ENCODE peak calls at places on chromosomes 5 and 9, in four cellular contexts. D, C, G and F are unnamed samples. For H3K4me1, the result is how much of the 10 kb centered on the place peaks cover.

GRCh38 chr5:66273131-66273530 is 129.0 kb downstream of the SREK1 start:
- DNase-seq in G (no peak), C (no peak), D (no peak), F (no peak)

GRCh38 chr5:151615431-151615830 is 24.3 kb upstream of the FAT2 start:
- DNase-seq in D (no peak), C (no peak), G (peak), F (peak)

GRCh38 chr5:133564921-133565565 is 47.3 kb downstream of the FSTL4 start:
- DNase-seq in G (no peak), D (no peak), C (no peak), F (no peak)

GRCh38 chr5:138809391-138809790 is 56.2 kb downstream of the CTNNA1 start:
- DNase-seq in D (no peak), G (no peak), C (no peak), F (no peak)

GRCh38 chr5:77679791-77680190 is 41.3 kb upstream of the OTP start:
- DNase-seq in G (no peak), C (no peak), D (no peak), F (no peak)

GRCh38 chr5:83987513-83988292 is 267.0 kb upstream of the HAPLN1 start:
- DNase-seq in D (no peak), C (no peak), G (no peak), F (no peak)

GRCh38 chr5:156379198-156379597 is 52.2 kb downstream of the SGCD start:
- DNase-seq in D (no peak), C (no peak), G (no peak), F (no peak)

GRCh38 chr5:173857231-173857630 is 30.9 kb upstream of the CPEB4 start:
- DNase-seq in G (no peak), D (no peak), C (no peak), F (no peak)

GRCh38 chr5:141354900-141355469 is at the start of gene PCDHGA4:
- DNase-seq in G (no peak), C (no peak), D (no peak), F (no peak)

GRCh38 chr5:171914939-171915338 is 91.5 kb downstream of the FBXW11 start:
- DNase-seq in G (no peak), D (no peak), C (no peak), F (no peak)

GRCh38 chr9:128818839-128819715 is 777 bp downstream of the ENDOG start:
- DNase-seq in D (peak), G (peak), C (peak), F (no peak)

GRCh38 chr5:172274951-172275753 is 8.4 kb downstream of the UBTD2 start:
- DNase-seq in C (no peak), G (no peak), D (no peak), F (no peak)

GRCh38 chr9:2138646-2139045 is 123.5 kb downstream of the SMARCA2 start:
- DNase-seq in C (no peak), G (no peak), D (no peak), F (no peak)

GRCh38 chr9:77449177-77450092 is 198.7 kb downstream of the GNA14 start:
- DNase-seq in D (no peak), G (peak), C (no peak), F (peak)

GRCh38 chr5:39479537-39479936 is 54.8 kb upstream of the DAB2 start:
- DNase-seq in C (no peak), D (no peak), G (no peak), F (no peak)

GRCh38 chr5:35016179-35017056 is 31.3 kb downstream of the AGXT2 start:
- DNase-seq in G (no peak), D (no peak), C (no peak), F (no peak)

GRCh38 chr5:172561151-172561550 is 79.9 kb upstream of the NEURL1B start:
- DNase-seq in D (no peak), G (peak), C (no peak), F (no peak)

GRCh38 chr9:101737705-101738565 is 512 bp downstream of the GRIN3A start:
- DNase-seq in C (no peak), D (peak), G (no peak), F (no peak)

GRCh38 chr5:149605998-149606721 is 24.9 kb downstream of the ARHGEF37 start:
- DNase-seq in G (peak), D (peak), C (peak), F (peak)

GRCh38 chr5:109163336-109163735 is 246.4 kb downstream of the PJA2 start:
- DNase-seq in C (no peak), D (no peak), G (no peak), F (no peak)

GRCh38 chr5:157820593-157821252 is 38.2 kb downstream of the CLINT1 start:
- DNase-seq in C (no peak), G (peak), D (peak), F (no peak)

GRCh38 chr5:112787896-112788295 is 50.2 kb downstream of the APC start:
- DNase-seq in G (no peak), D (no peak), C (no peak), F (no peak)

GRCh38 chr5:112795944-112796678 is 58.4 kb downstream of the APC start:
- DNase-seq in C (no peak), D (no peak), G (peak), F (no peak)

GRCh38 chr5:112795342-112795741 is 57.7 kb downstream of the APC start:
- DNase-seq in C (no peak), G (no peak), D (no peak), F (no peak)

GRCh38 chr5:112794410-112794809 is 56.7 kb downstream of the APC start:
- DNase-seq in G (no peak), C (no peak), D (no peak), F (no peak)

GRCh38 chr5:112793201-112793600 is 55.5 kb downstream of the APC start:
- DNase-seq in C (no peak), G (no peak), D (no peak), F (no peak)
- H3K27ac ChIP-seq in C (no peak), G (no peak), D (no peak), F (no peak)

DNA sequence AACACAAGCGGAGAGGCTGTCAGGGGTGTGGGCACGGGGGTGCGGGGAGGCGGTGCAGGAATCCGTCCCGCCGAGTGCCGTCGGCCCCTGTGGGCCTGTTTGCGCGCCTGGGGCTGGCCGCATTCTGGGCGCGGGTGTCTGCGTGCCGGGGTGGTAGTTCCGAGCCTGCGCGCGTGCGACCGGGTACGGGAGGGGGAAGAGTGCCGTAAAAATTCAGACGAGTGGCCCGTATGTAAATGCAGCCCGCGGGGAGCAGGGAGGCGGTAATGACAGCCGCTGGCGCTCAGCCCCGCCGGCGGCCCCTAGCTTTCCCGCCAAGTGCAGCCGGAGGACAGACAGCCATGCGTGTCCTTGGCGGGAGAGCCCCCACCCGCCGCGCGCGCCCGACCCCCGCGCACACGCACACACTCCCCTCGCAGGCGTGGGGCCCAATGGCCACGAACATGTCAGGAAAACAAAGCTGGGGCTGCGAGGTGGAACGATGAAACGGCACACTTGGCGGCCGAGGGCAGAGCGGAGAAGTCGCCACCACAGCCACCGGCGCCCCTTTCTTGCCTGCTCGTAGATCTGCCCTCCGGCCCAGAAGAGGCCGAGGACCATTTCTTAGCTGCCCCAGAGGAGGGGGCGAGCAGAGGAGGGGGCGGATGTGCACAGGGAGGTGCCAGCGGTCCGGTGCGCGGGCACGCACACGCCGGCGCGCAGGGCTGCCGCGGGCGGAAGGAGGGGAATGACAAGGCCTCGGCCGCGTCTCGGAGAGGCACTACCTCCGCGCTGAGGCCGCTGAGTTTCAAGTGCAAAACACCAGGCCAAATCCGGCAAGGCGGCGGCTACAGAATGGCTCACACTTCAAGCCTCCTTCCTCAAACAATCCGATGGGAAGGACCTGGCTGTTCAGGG is 208.5 kb downstream of the MEF2C start:
- DNase-seq in C (no peak), G (no peak), D (no peak), F (no peak)
- H3K4me1 ChIP-seq in C (under half), G (under half), D (under half), F (under half)

DNA sequence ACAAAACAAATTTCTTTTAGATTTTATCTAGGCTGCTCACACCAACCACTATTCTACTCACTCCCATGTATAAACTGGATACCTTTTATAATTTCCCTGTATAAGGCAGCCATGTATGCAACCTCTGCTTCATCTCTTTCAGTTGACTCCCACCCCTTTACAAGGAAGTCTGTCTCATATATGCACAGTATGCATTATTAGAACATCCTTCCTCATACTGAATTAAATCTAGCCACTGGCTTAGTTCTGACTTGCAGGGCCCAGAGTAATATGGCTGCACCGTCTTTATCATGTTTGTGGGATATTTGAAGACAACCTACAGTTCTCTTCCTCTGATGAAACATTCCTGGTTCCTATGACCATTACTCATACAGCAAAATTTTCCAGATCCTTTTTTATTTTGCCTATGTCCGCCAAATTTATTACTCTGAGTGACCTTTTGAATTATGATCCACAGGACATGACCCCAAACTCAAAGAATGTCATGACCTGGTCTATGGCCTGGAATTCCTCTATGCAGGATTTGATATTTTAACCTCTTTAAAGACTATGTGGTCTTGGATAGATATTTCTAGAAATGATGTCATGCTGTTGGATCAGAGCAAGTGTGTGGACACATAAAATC is 76.6 kb upstream of the ITGA1 start:
- DNase-seq in D (no peak), G (no peak), C (no peak), F (no peak)
- H3K27ac ChIP-seq in D (no peak), G (no peak), C (no peak), F (no peak)

DNA sequence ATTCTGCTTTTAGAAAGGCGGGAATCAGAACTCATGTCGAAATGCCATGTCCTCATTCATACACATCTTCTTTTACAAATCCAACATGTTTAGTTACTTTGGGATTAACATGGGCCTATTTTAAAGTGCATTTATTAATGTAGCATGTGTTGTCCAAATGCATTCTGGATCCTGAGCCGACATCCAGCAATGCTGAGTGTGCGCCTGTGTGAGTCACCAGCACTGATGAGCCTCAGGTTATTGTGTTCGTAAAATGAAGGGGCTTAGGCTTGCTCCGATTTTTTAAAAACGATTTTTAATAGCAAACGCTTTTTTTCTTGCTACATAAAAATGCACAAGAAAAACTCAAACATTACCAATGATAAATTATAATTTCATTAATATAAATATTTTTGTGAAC is 51.8 kb upstream of the PLEKHG4B start:
- DNase-seq in C (no peak), D (no peak), G (peak), F (no peak)
- H3K4me1 ChIP-seq in C (under half), D (under half), G (under half), F (under half)

GRCh38 chr5:134724872-134725271 is 13.5 kb upstream of the CAMLG start:
- DNase-seq in G (no peak), C (no peak), D (no peak), F (no peak)
- H3K27ac ChIP-seq in G (no peak), C (no peak), D (no peak), F (no peak)

DNA sequence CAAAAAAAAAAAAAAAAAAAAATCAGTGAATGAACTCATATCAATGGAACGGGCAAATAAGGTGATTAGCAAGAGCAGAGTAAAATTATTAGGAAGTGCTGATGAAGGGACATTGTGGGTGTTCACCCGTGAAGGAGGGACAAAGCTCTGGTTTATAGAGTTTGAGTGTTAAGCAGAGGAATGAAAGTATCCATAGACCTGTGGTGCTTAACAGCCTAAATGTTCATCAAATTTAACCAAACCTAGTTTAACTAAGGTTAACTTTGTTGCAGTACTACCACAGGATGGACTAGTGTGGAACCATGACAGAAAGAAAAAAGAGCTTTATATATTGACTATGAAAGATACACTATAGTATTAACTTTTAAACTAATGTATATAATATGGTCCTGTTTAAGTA is 44.1 kb upstream of the TNFAIP8 start:
- DNase-seq in D (no peak), C (no peak), G (no peak), F (no peak)
- H3K4me1 ChIP-seq in D (half or more), C (under half), G (under half), F (under half)

GRCh38 chr5:95704150-95704549 is 21.4 kb upstream of the SPATA9 start:
- DNase-seq in C (no peak), D (no peak), G (no peak), F (no peak)

GRCh38 chr5:95709967-95710650 is 21.0 kb upstream of the RHOBTB3 start:
- DNase-seq in G (peak), D (no peak), C (no peak), F (peak)

GRCh38 chr5:95711501-95712346 is 19.4 kb upstream of the RHOBTB3 start:
- DNase-seq in C (no peak), G (no peak), D (no peak), F (no peak)

GRCh38 chr5:95708876-95709275 is 22.3 kb upstream of the RHOBTB3 start:
- DNase-seq in C (no peak), D (no peak), G (no peak), F (no peak)

DNA sequence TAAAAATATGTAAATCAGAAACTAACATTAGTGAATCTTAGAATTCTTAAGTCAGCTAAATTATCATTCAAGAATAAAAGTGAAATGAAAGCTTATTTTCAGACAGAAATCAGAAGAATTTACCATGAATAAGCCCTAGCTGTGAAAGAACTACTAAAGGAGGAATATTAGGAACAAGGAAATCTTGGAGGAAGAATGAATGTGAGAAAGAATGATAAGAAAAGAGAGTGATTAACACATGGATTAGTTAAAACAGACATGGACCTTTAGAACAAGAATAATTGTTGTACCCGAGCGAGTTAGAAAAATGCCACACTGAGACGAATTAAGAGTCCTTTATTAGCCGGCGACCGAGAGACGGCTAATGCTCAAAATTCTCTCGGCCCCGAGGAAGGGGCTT is 24.1 kb upstream of the RHOBTB3 start:
- DNase-seq in C (no peak), D (no peak), G (no peak), F (no peak)
- H3K27ac ChIP-seq in C (no peak), D (no peak), G (no peak), F (no peak)

GRCh38 chr9:91192785-91193657 is 168.7 kb downstream of the AUH start:
- DNase-seq in C (peak), D (peak), G (peak), F (peak)

GRCh38 chr9:91190062-91190461 is 171.7 kb downstream of the AUH start:
- DNase-seq in G (no peak), C (peak), D (no peak), F (no peak)

GRCh38 chr9:91192379-91192775 is 169.3 kb downstream of the AUH start:
- DNase-seq in G (no peak), D (no peak), C (no peak), F (no peak)

GRCh38 chr9:91193658-91194391 is 167.9 kb downstream of the AUH start:
- DNase-seq in G (peak), C (peak), D (peak), F (peak)

DNA sequence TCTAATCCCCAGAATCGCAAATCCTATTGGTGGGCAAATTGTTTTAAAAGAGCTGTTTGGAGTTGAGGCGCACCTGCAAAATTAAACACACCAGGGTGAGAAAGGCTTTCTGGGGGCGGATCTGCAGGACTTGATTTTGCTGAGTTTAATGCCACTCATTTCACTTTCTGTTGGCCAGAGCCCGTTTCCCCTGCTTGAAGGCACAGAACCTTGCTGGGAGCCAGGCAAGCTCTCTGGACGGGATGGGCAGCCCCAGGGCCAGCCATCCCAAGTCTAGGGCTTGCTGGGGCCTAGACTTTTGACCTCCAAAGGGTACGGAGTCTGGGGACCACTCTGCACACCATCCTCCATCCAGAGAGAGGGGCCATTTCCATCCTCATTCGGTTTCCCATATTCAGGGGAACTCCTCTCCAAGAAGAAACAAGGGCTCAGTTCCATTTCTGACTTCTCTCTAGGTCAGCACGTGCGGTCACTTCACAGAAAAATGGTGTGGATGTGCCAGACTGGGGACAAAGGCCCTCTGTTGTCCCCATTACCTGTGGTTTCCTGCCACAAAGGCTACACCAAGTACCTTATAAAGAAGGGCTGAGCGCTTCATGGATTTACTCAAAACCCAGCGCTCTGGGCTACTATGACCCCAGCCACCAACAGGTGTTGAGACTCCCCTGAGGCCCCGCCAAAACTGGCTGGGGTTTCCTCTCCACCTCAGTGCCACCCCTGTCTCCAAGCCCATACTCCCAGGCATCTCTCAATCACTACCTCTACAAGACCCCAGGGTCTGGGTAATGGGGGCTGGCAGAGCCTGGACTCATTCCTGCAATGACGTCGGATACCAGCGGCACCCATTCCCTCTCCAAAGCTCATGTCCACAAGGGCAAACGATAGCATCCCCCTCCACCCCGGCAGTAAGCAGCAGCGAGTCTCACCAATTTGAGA is 170.0 kb downstream of the AUH start:
- DNase-seq in G (no peak), D (no peak), C (peak), F (no peak)
- H3K4me1 ChIP-seq in G (under half), D (under half), C (under half), F (half or more)

GRCh38 chr9:35501941-35502340 is 12.0 kb downstream of the RUSC2 start:
- DNase-seq in D (no peak), G (no peak), C (no peak), F (no peak)
- H3K27ac ChIP-seq in D (no peak), G (no peak), C (no peak), F (no peak)